ENCODE peak calls at places on chromosomes 6 and 20, in seven cellular contexts. N is CD4-positive, alpha-beta memory T cell; Z is GM20000; F is dermis blood vessel endothelial cell; S is HS-5; K is effector CD4-positive, alpha-beta T cell; P is activated CD4-positive, alpha-beta T cell treated with anti-CD3 and anti-CD28 coated beads for 48 hours. Y is an unnamed sample.

GRCh38 chr6:35664945-35665344 is 23.8 kb downstream of the FKBP5 start:
- DNase-seq in N (no peak), Z (no peak), F (no peak), S (no peak), K (no peak), P (no peak), Y (no peak)

GRCh38 chr6:112827793-112828192 is 480.7 kb downstream of the RFPL4B start:
- DNase-seq in N (no peak), Z (peak; percentile 41), F (peak; percentile 23), S (no peak), K (no peak), P (no peak), Y (no peak)

GRCh38 chr6:119647309-119647708 is 297.7 kb upstream of the MAN1A1 start:
- DNase-seq in N (no peak), Z (no peak), F (no peak), S (no peak), K (no peak), P (no peak), Y (no peak)

GRCh38 chr6:92460133-92460532 is 959.2 kb downstream of the EPHA7 start:
- DNase-seq in N (no peak), Z (no peak), F (no peak), S (no peak), K (no peak), P (no peak), Y (no peak)

GRCh38 chr6:21371676-21372161 is 221.8 kb upstream of the SOX4 start:
- DNase-seq in N (no peak), Z (no peak), F (no peak), S (no peak), K (no peak), P (no peak), Y (no peak)

GRCh38 chr20:58246346-58246745 is 17.9 kb upstream of the ANKRD60 start:
- DNase-seq in N (no peak), Z (no peak), F (peak; percentile 72), S (no peak), K (no peak), P (no peak), Y (no peak)

GRCh38 chr6:149859368-149859767 is 4.8 kb downstream of the LRP11 start:
- DNase-seq in N (no peak), Z (no peak), F (no peak), S (no peak), K (no peak), P (no peak), Y (no peak)

GRCh38 chr6:11245406-11245990 is 13.0 kb upstream of the NEDD9 start:
- DNase-seq in N (no peak), Z (no peak), F (no peak), S (no peak), K (no peak), P (no peak), Y (no peak)

GRCh38 chr6:101666256-101666655 is 272.7 kb downstream of the GRIK2 start:
- DNase-seq in N (no peak), Z (no peak), F (no peak), S (peak; percentile 31), K (no peak), P (no peak), Y (no peak)

GRCh38 chr20:63126876-63127699 is 88.8 kb downstream of the YTHDF1 start:
- DNase-seq in N (no peak), Z (no peak), F (no peak), S (no peak), K (no peak), P (no peak), Y (no peak)

GRCh38 chr6:16759181-16759645 is 2.0 kb downstream of the ATXN1 start:
- DNase-seq in N (no peak), Z (peak; percentile 13), F (peak; percentile 51), S (no peak), K (no peak), P (no peak), Y (no peak)

GRCh38 chr6:7193122-7193521 is 85.4 kb downstream of the RREB1 start:
- DNase-seq in N (no peak), Z (no peak), F (no peak), S (no peak), K (no peak), P (no peak), Y (no peak)

GRCh38 chr6:149855040-149855654 is 9.0 kb downstream of the LRP11 start:
- DNase-seq in N (no peak), Z (no peak), F (peak; percentile 80), S (peak; percentile 97), K (no peak), P (no peak), Y (no peak)

GRCh38 chr6:126307859-126308258 is 32.1 kb upstream of the CENPW start:
- DNase-seq in N (no peak), Z (no peak), F (peak; percentile 30), S (peak; percentile 29), K (no peak), P (no peak), Y (no peak)

GRCh38 chr20:59573837-59574236 is 30.5 kb upstream of the PHACTR3 start:
- DNase-seq in N (no peak), Z (no peak), F (no peak), S (no peak), K (no peak), P (no peak), Y (no peak)

GRCh38 chr6:168089186-168090063 is 10.4 kb upstream of the FRMD1 start:
- DNase-seq in N (no peak), Z (no peak), F (no peak), S (no peak), K (no peak), P (no peak), Y (no peak)

GRCh38 chr6:112360498-112360897 is 13.4 kb downstream of the RFPL4B start:
- DNase-seq in N (no peak), Z (no peak), F (peak; percentile 80), S (no peak), K (no peak), P (no peak), Y (no peak)

GRCh38 chr6:42783876-42784738 is 2.3 kb downstream of the BICRAL start:
- DNase-seq in N (peak; percentile 42), Z (no peak), F (peak; percentile 33), S (no peak), K (no peak), P (no peak), Y (no peak)

GRCh38 chr6:167141667-167142432 is 15.9 kb downstream of the GPR31 start:
- DNase-seq in N (peak; percentile 62), Z (peak; percentile 84), F (peak; percentile 49), S (no peak), K (peak; percentile 34), P (peak; percentile 61), Y (peak; percentile 51)

GRCh38 chr20:33490934-33491656 is 1.2 kb downstream of the CBFA2T2 start:
- DNase-seq in N (no peak), Z (no peak), F (peak; percentile 19), S (no peak), K (no peak), P (no peak), Y (no peak)

GRCh38 chr6:119902681-119903080 is 553.1 kb upstream of the MAN1A1 start:
- DNase-seq in N (no peak), Z (no peak), F (no peak), S (no peak), K (no peak), P (no peak), Y (no peak)

GRCh38 chr6:124881898-124882579 is 80.2 kb upstream of the RNF217 start:
- DNase-seq in N (no peak), Z (no peak), F (peak; percentile 4), S (no peak), K (no peak), P (no peak), Y (no peak)

GRCh38 chr6:125812394-125813231 is 21.9 kb downstream of the NCOA7 start:
- DNase-seq in N (no peak), Z (no peak), F (peak; percentile 89), S (peak; percentile 83), K (no peak), P (no peak), Y (no peak)

GRCh38 chr6:122048570-122048969 is 350.9 kb upstream of the HSF2 start:
- DNase-seq in N (no peak), Z (no peak), F (no peak), S (no peak), K (no peak), P (no peak), Y (no peak)

GRCh38 chr6:77019081-77019480 is 444.2 kb downstream of the HTR1B start:
- DNase-seq in N (no peak), Z (no peak), F (no peak), S (no peak), K (no peak), P (no peak), Y (no peak)

GRCh38 chr20:25226433-25227316 is 21.2 kb upstream of the PYGB start:
- DNase-seq in N (no peak), Z (no peak), F (no peak), S (no peak), K (no peak), P (no peak), Y (no peak)

Y was measured in naive B cell.